ENCODE peak calls at places on chromosome 13, in ten cellular contexts. W is anterior cingulate cortex; V is activated T-cell treated with anti-CD3 and anti-CD28 coated beads for 4 hours; A is activated CD8-positive, alpha-beta memory T cell treated with anti-CD3 and anti-CD28 coated beads for 4 hours; U is NCI-H1930; O is stimulated activated CD8-positive, alpha-beta memory T cell treated with anti-CD3 and anti-CD28 coated beads, Interleukin-2, amount 100 ng/mL, for 48 hours; P is NCI-H2081; J is NCI-H774; F is psoas muscle; K is EH. B is an unnamed sample.

GRCh38 chr13:93861818-93862217 is 617.7 kb downstream of the DCT start:
- DNase-seq in O (no peak), P (no peak), F (no peak), J (no peak), W (no peak), A (no peak), U (no peak), V (no peak), K (peak), B (no peak)

GRCh38 chr13:99143904-99144303 is 56.8 kb upstream of the UBAC2 start:
- DNase-seq in W (no peak), K (no peak), F (no peak), P (no peak), A (no peak), U (no peak), V (no peak), J (no peak), O (no peak), B (no peak)

GRCh38 chr13:69331245-69331644 is 776.4 kb upstream of the ATXN8OS start:
- DNase-seq in V (no peak), J (no peak), F (no peak), U (no peak), A (no peak), W (no peak), K (no peak), O (no peak), P (no peak), B (no peak)

GRCh38 chr13:51221674-51222509 is at the start of gene FAM124A:
- DNase-seq in W (no peak), V (no peak), U (peak), J (no peak), A (no peak), K (peak), F (peak), P (peak), O (peak), B (no peak)

GRCh38 chr13:51729853-51730553 is 74.0 kb downstream of the DHRS12 start:
- DNase-seq in F (peak), J (no peak), P (no peak), W (no peak), U (no peak), V (no peak), A (no peak), K (peak), O (peak), B (no peak)

GRCh38 chr13:27006519-27007161 is 165.0 kb downstream of the USP12 start:
- DNase-seq in U (no peak), F (no peak), J (peak), O (no peak), W (peak), V (no peak), P (peak), K (peak), A (no peak), B (peak)

GRCh38 chr13:72221276-72221962 is 354.4 kb upstream of the DACH1 start:
- DNase-seq in O (no peak), P (no peak), A (no peak), V (no peak), W (no peak), K (peak), F (no peak), U (no peak), J (no peak), B (no peak)

GRCh38 chr13:89628567-89628966 is 1718.9 kb upstream of the MIR17HG start:
- DNase-seq in U (no peak), F (no peak), V (no peak), P (no peak), O (no peak), A (no peak), W (no peak), J (no peak), K (no peak), B (no peak)

GRCh38 chr13:51623473-51623872 is 39.2 kb downstream of the WDFY2 start:
- DNase-seq in A (no peak), W (no peak), J (no peak), P (no peak), K (peak), F (no peak), U (no peak), O (no peak), V (no peak), B (no peak)

GRCh38 chr13:50745542-50745941 is 98.0 kb downstream of the DLEU7 start:
- DNase-seq in U (no peak), K (no peak), F (no peak), P (no peak), W (no peak), O (no peak), V (no peak), A (no peak), J (no peak), B (no peak)

GRCh38 chr13:19596960-19597361 is 35.6 kb upstream of the TPTE2 start:
- DNase-seq in F (no peak), P (no peak), A (no peak), J (no peak), W (no peak), U (no peak), V (no peak), K (peak), O (no peak), B (no peak)

GRCh38 chr13:102277286-102277685 is 124.6 kb downstream of the FGF14 start:
- DNase-seq in K (no peak), A (no peak), O (no peak), F (peak), W (no peak), V (no peak), U (no peak), J (no peak), P (no peak), B (no peak)

GRCh38 chr13:114134944-114135610 is 2.7 kb upstream of the RASA3 start:
- DNase-seq in K (no peak), W (no peak), J (no peak), F (peak), A (no peak), V (no peak), U (no peak), P (no peak), O (no peak), B (no peak)

GRCh38 chr13:60795219-60795618 is 398.2 kb downstream of the TDRD3 start:
- DNase-seq in O (no peak), A (no peak), W (no peak), J (no peak), F (no peak), V (no peak), U (no peak), P (no peak), K (no peak), B (no peak)

GRCh38 chr13:73201601-73202000 is 142.8 kb downstream of the KLF5 start:
- DNase-seq in P (no peak), J (no peak), F (no peak), O (no peak), K (peak), W (no peak), A (no peak), U (no peak), V (no peak), B (no peak)

GRCh38 chr13:99941086-99941485 is 30.5 kb downstream of the ZIC5 start:
- DNase-seq in K (no peak), A (no peak), J (peak), O (no peak), F (no peak), P (peak), V (no peak), U (no peak), W (no peak), B (no peak)

GRCh38 chr13:104085611-104086010 is 1019.4 kb upstream of the SLC10A2 start:
- DNase-seq in U (no peak), F (no peak), O (no peak), P (no peak), J (no peak), A (no peak), K (no peak), W (no peak), V (no peak), B (no peak)

GRCh38 chr13:101751488-101751887 is 299.0 kb downstream of the ITGBL1 start:
- DNase-seq in J (no peak), P (peak), V (no peak), W (no peak), A (no peak), F (no peak), K (peak), U (peak), O (no peak), B (peak)

GRCh38 chr13:59750860-59751259 is 412.9 kb downstream of the DIAPH3 start:
- DNase-seq in A (no peak), W (peak), J (no peak), K (peak), P (no peak), F (no peak), O (no peak), V (no peak), U (peak), B (no peak)

GRCh38 chr13:103140001-103140671 is 73.9 kb upstream of the SLC10A2 start:
- DNase-seq in P (peak), O (no peak), K (peak), U (peak), W (no peak), A (no peak), J (no peak), V (no peak), F (no peak), B (no peak)

GRCh38 chr13:97125051-97125809 is 96.9 kb upstream of the MBNL2 start:
- DNase-seq in J (no peak), W (peak), F (peak), K (peak), A (no peak), O (peak), V (no peak), P (no peak), U (no peak), B (peak)

GRCh38 chr13:73767747-73768315 is 366.4 kb downstream of the KLF12 start:
- DNase-seq in O (peak), U (no peak), K (no peak), A (no peak), W (no peak), F (no peak), P (peak), J (no peak), V (peak), B (no peak)

GRCh38 chr13:21800847-21801616 is 130.2 kb downstream of the FGF9 start:
- DNase-seq in U (no peak), P (no peak), W (no peak), A (no peak), V (no peak), F (no peak), K (no peak), J (no peak), O (no peak), B (no peak)

GRCh38 chr13:76383671-76384461 is 502.3 kb downstream of the KCTD12 start:
- DNase-seq in V (no peak), W (no peak), F (no peak), A (no peak), P (peak), O (no peak), J (no peak), K (peak), U (no peak), B (no peak)

GRCh38 chr13:59318320-59318930 is 845.3 kb downstream of the DIAPH3 start:
- DNase-seq in A (no peak), P (peak), V (peak), J (peak), F (peak), U (peak), K (peak), W (peak), O (peak), B (no peak)

GRCh38 chr13:95275322-95276118 is 25.7 kb downstream of the ABCC4 start:
- DNase-seq in K (peak), W (no peak), F (no peak), U (no peak), A (no peak), V (no peak), J (no peak), P (peak), O (no peak), B (no peak)

GRCh38 chr13:21458457-21458815 is 667 bp downstream of the ZDHHC20 start:
- DNase-seq in P (peak), O (peak), J (no peak), V (peak), F (peak), K (peak), W (no peak), A (peak), U (peak), B (peak)

GRCh38 chr13:109408596-109409382 is 377.6 kb downstream of the IRS2 start:
- DNase-seq in P (no peak), W (no peak), F (no peak), O (no peak), K (no peak), V (no peak), A (no peak), U (no peak), J (no peak), B (no peak)

GRCh38 chr13:100209857-100210580 is 121.1 kb downstream of the PCCA start:
- DNase-seq in A (no peak), K (peak), F (no peak), J (no peak), W (no peak), O (no peak), V (no peak), P (no peak), U (no peak), B (no peak)

GRCh38 chr13:69556540-69557196 is 551.0 kb upstream of the ATXN8OS start:
- DNase-seq in U (no peak), W (no peak), J (no peak), K (no peak), P (no peak), V (no peak), F (no peak), A (no peak), O (no peak), B (no peak)

GRCh38 chr13:76647550-76647949 is 238.7 kb downstream of the KCTD12 start:
- DNase-seq in O (no peak), K (peak), F (no peak), J (no peak), U (no peak), P (no peak), A (no peak), W (no peak), V (no peak), B (no peak)